ENCODE peak calls at places on chromosome 11, in four cellular contexts. One of them, this sample, is unnamed.

GRCh38 chr11:68844376-68844775 is 2.7 kb upstream of the CPT1A start:
- DNase-seq in NCI-H1417: no peak
- DNase-seq in HCT116: no peak
- DNase-seq in T-helper 1 cell: no peak
- DNase-seq in this sample: no peak

GRCh38 chr11:59207988-59208432 is 4.7 kb downstream of the MPEG1 start:
- DNase-seq in HCT116: no peak
- DNase-seq in NCI-H1417: peak
- DNase-seq in T-helper 1 cell: peak
- DNase-seq in this sample: no peak

GRCh38 chr11:71120346-71120963 is 131.9 kb downstream of the SHANK2 start:
- DNase-seq in NCI-H1417: no peak
- DNase-seq in T-helper 1 cell: no peak
- DNase-seq in HCT116: peak
- DNase-seq in this sample: peak

GRCh38 chr11:72701466-72701865 is 27.2 kb upstream of the PDE2A start:
- DNase-seq in NCI-H1417: no peak
- DNase-seq in T-helper 1 cell: no peak
- DNase-seq in HCT116: no peak
- DNase-seq in this sample: no peak

GRCh38 chr11:62307950-62308349 is 9.1 kb upstream of the SCGB1D4 start:
- DNase-seq in T-helper 1 cell: no peak
- DNase-seq in HCT116: no peak
- DNase-seq in NCI-H1417: no peak
- DNase-seq in this sample: no peak

GRCh38 chr11:119470316-119471266 is 47.6 kb upstream of the THY1 start:
- DNase-seq in HCT116: no peak
- DNase-seq in T-helper 1 cell: no peak
- DNase-seq in NCI-H1417: no peak
- DNase-seq in this sample: no peak

GRCh38 chr11:33371049-33371448 is 113.9 kb downstream of the HIPK3 start:
- DNase-seq in NCI-H1417: no peak
- DNase-seq in T-helper 1 cell: no peak
- DNase-seq in HCT116: no peak
- DNase-seq in this sample: no peak

GRCh38 chr11:57444362-57445074 is 15.8 kb upstream of the RTN4RL2 start:
- DNase-seq in HCT116: no peak
- DNase-seq in NCI-H1417: no peak
- DNase-seq in T-helper 1 cell: no peak
- DNase-seq in this sample: no peak

GRCh38 chr11:110828086-110828485 is 115.8 kb upstream of the ARHGAP20 start:
- DNase-seq in NCI-H1417: no peak
- DNase-seq in T-helper 1 cell: no peak
- DNase-seq in HCT116: no peak
- DNase-seq in this sample: no peak

This sample was measured in Caco-2.